ENCODE peak calls at places on chromosomes 2 and 18, in ten cellular contexts. Q, J, V, M, X, A, T, N, S and U are unnamed samples.

GRCh38 chr2:12805032-12805431 is 88.3 kb downstream of the TRIB2 start:
- DNase-seq in N (no peak), S (no peak), V (no peak), Q (no peak), M (no peak), A (no peak), J (no peak), X (no peak), T (no peak), U (no peak)

GRCh38 chr2:240561325-240561971 is 1.3 kb downstream of the DUSP28 start:
- DNase-seq in A (no peak), Q (peak; percentile 49), T (no peak), N (peak; percentile 63), M (no peak), X (no peak), S (no peak), J (peak; percentile 67), V (no peak), U (peak; percentile 24)

GRCh38 chr2:202831241-202831997 is 40.1 kb downstream of the ICA1L start:
- DNase-seq in S (no peak), A (no peak), Q (peak; percentile 71), V (no peak), T (peak; percentile 79), X (no peak), J (peak; percentile 58), N (peak; percentile 44), M (peak; percentile 15), U (no peak)

GRCh38 chr18:64165906-64166305 is 17.0 kb upstream of the LINC00305 start:
- DNase-seq in M (peak; percentile 23), Q (no peak), S (no peak), J (peak; percentile 47), A (no peak), V (no peak), N (no peak), X (no peak), T (no peak), U (peak; percentile 79)

GRCh38 chr2:233928594-233929351 is 11.6 kb downstream of the TRPM8 start:
- DNase-seq in M (peak; percentile 54), N (peak; percentile 27), S (no peak), A (peak; percentile 44), V (no peak), T (peak; percentile 20), X (no peak), J (peak; percentile 7), Q (peak; percentile 39), U (no peak)

GRCh38 chr2:120108049-120108448 is 95.2 kb downstream of the EPB41L5 start:
- DNase-seq in M (no peak), Q (peak; percentile 79), J (peak; percentile 56), N (peak; percentile 8), T (no peak), X (no peak), S (no peak), V (no peak), A (no peak), U (peak; percentile 74)

GRCh38 chr18:25843791-25844190 is 246.6 kb downstream of the SS18 start:
- DNase-seq in J (no peak), T (no peak), Q (no peak), M (no peak), V (no peak), S (no peak), X (no peak), N (no peak), A (no peak), U (no peak)

GRCh38 chr18:79275992-79276391 is 119.7 kb upstream of the NFATC1 start:
- DNase-seq in X (no peak), V (no peak), M (no peak), Q (no peak), A (no peak), N (no peak), S (no peak), T (no peak), J (no peak), U (no peak)

GRCh38 chr2:39494784-39495251 is 57.7 kb upstream of the MAP4K3 start:
- DNase-seq in N (peak; percentile 46), X (no peak), S (no peak), J (peak; percentile 99), M (no peak), Q (peak; percentile 96), T (no peak), A (no peak), V (no peak), U (peak; percentile 98)

GRCh38 chr18:57698571-57699276 is 77.1 kb upstream of the NARS1 start:
- DNase-seq in S (no peak), T (no peak), N (peak; percentile 37), A (no peak), Q (peak; percentile 72), X (no peak), M (peak; percentile 51), J (peak; percentile 71), V (no peak), U (peak; percentile 70)

GRCh38 chr18:10748641-10749040 is 222.8 kb downstream of the NAPG start:
- DNase-seq in V (no peak), A (no peak), N (no peak), X (no peak), T (no peak), M (no peak), J (no peak), Q (peak; percentile 53), S (no peak), U (no peak)

GRCh38 chr2:70926042-70926441 is 9.7 kb upstream of the ATP6V1B1 start:
- DNase-seq in J (no peak), A (no peak), S (no peak), V (peak; percentile 6), N (peak; percentile 2), Q (no peak), M (no peak), X (no peak), T (no peak), U (no peak)

GRCh38 chr2:129167456-129167855 is 812.0 kb upstream of the RAB6C start:
- DNase-seq in M (no peak), N (no peak), V (no peak), J (no peak), S (no peak), T (no peak), A (no peak), X (no peak), Q (no peak), U (no peak)

GRCh38 chr2:81304154-81304830 is 999.7 kb upstream of the LRRTM1 start:
- DNase-seq in A (peak; percentile 39), T (no peak), S (no peak), V (no peak), M (no peak), N (peak; percentile 70), X (no peak), J (no peak), Q (no peak), U (no peak)

GRCh38 chr18:36132756-36133155 is 3.1 kb downstream of the ELP2 start:
- DNase-seq in V (no peak), J (no peak), Q (no peak), X (no peak), N (no peak), M (no peak), A (no peak), S (no peak), T (no peak), U (no peak)

GRCh38 chr2:224837558-224837957 is 121.4 kb upstream of the CCDC195 start:
- DNase-seq in X (no peak), Q (peak; percentile 78), V (no peak), A (no peak), N (no peak), J (peak; percentile 92), S (no peak), T (no peak), M (no peak), U (peak; percentile 79)

GRCh38 chr2:20352230-20353216 is 1.9 kb upstream of the PUM2 start:
- DNase-seq in J (no peak), V (no peak), X (no peak), M (peak; percentile 62), S (no peak), T (no peak), A (no peak), N (peak; percentile 31), Q (peak; percentile 27), U (no peak)

GRCh38 chr18:12904012-12904516 is 20.0 kb upstream of the PTPN2 start:
- DNase-seq in S (no peak), J (no peak), T (no peak), M (no peak), A (no peak), Q (peak; percentile 51), X (no peak), V (no peak), N (no peak), U (no peak)

GRCh38 chr2:69762513-69763494 is 20.9 kb downstream of the ANXA4 start:
- DNase-seq in M (no peak), J (no peak), X (no peak), S (no peak), T (no peak), V (no peak), N (peak; percentile 24), A (no peak), Q (peak; percentile 52), U (no peak)

GRCh38 chr2:206150631-206151030 is 8.6 kb downstream of the NDUFS1 start:
- DNase-seq in N (no peak), Q (no peak), A (no peak), V (no peak), M (no peak), J (no peak), X (no peak), S (no peak), T (no peak), U (no peak)

GRCh38 chr2:131413785-131414184 is 49.8 kb upstream of the RAB6D start:
- DNase-seq in M (no peak), A (no peak), V (no peak), T (no peak), Q (no peak), N (no peak), J (no peak), S (no peak), X (no peak), U (no peak)

GRCh38 chr18:31430554-31430953 is 17.0 kb upstream of the DSG3 start:
- DNase-seq in X (no peak), V (no peak), M (no peak), A (no peak), S (no peak), J (no peak), N (no peak), T (no peak), Q (no peak), U (no peak)
- H3K4me3 ChIP-seq in X (no peak overlapping the region), V (no peak overlapping the region), M (no peak overlapping the region), A (no peak overlapping the region), S (no peak overlapping the region), J (no peak overlapping the region), N (no peak overlapping the region), T (no peak overlapping the region), Q (no peak overlapping the region), U (no peak overlapping the region)

GRCh38 chr18:48763714-48764100 is 187.1 kb downstream of the SMAD7 start:
- DNase-seq in N (no peak), X (no peak), A (no peak), T (no peak), M (no peak), S (no peak), J (no peak), V (no peak), Q (no peak), U (no peak)
- H3K4me3 ChIP-seq in N (no peak overlapping the region), X (no peak overlapping the region), A (no peak overlapping the region), T (no peak overlapping the region), M (no peak overlapping the region), S (no peak overlapping the region), J (no peak overlapping the region), V (no peak overlapping the region), Q (no peak overlapping the region), U (no peak overlapping the region)

GRCh38 chr18:63155169-63155852 is 164.3 kb downstream of the BCL2 start:
- DNase-seq in X (peak; percentile 72), T (peak; percentile 35), V (peak; percentile 82), M (peak; percentile 56), A (peak; percentile 36), Q (no peak), S (peak; percentile 59), J (no peak), N (peak; percentile 71), U (no peak)
- H3K4me3 ChIP-seq in X (peak overlapping the region; percentile 38), T (no peak overlapping the region), V (peak overlapping the region; percentile 54), M (no peak overlapping the region), A (no peak overlapping the region), Q (no peak overlapping the region), S (peak overlapping the region; percentile 17), J (no peak overlapping the region), N (no peak overlapping the region), U (no peak overlapping the region)

GRCh38 chr2:217926801-217927200 is 76.0 kb downstream of the TNS1 start:
- DNase-seq in N (no peak), J (no peak), M (no peak), V (peak; percentile 30), T (no peak), A (no peak), X (no peak), S (no peak), Q (no peak), U (no peak)
- H3K4me3 ChIP-seq in N (no peak overlapping the region), J (no peak overlapping the region), M (no peak overlapping the region), V (no peak overlapping the region), T (no peak overlapping the region), A (no peak overlapping the region), X (no peak overlapping the region), S (no peak overlapping the region), Q (no peak overlapping the region), U (no peak overlapping the region)